ENCODE peak calls at places on chromosomes 13 and 19, in four cellular contexts. U, G, V and E are unnamed samples.

GRCh38 chr19:47623151-47623920 is 14.4 kb downstream of the BICRA start:
- DNase-seq in U (no peak), V (no peak), G (no peak), E (no peak)

GRCh38 chr19:15297416-15298224 is 34.7 kb downstream of the BRD4 start:
- DNase-seq in V (peak), G (peak), U (no peak), E (no peak)

GRCh38 chr13:94886191-94886590 is 173.8 kb upstream of the SOX21 start:
- DNase-seq in U (peak), G (peak), V (no peak), E (no peak)

GRCh38 chr13:33937373-33938087 is 119.6 kb downstream of the RFC3 start:
- DNase-seq in V (no peak), G (no peak), U (no peak), E (no peak)

GRCh38 chr19:29075149-29075548 is 137.8 kb downstream of the UQCRFS1 start:
- DNase-seq in U (no peak), G (no peak), V (no peak), E (no peak)

GRCh38 chr13:84121456-84121855 is 239.2 kb upstream of the SLITRK1 start:
- DNase-seq in U (no peak), V (no peak), G (peak), E (no peak)

GRCh38 chr19:3359850-3360493 is 6.4 kb upstream of the NFIC start:
- DNase-seq in V (peak), G (no peak), U (no peak), E (no peak)

GRCh38 chr13:23645851-23646250 is 75.6 kb downstream of the TNFRSF19 start:
- DNase-seq in G (no peak), V (no peak), U (no peak), E (no peak)

GRCh38 chr19:2431318-2432055 is 4.1 kb upstream of the TIMM13 start:
- DNase-seq in G (no peak), U (no peak), V (no peak), E (no peak)

GRCh38 chr19:47315125-47315821 is 5.6 kb downstream of the C5AR1 start:
- DNase-seq in V (no peak), G (peak), U (peak), E (no peak)

GRCh38 chr19:57276430-57276829 is 3.9 kb upstream of the ZNF460 start:
- DNase-seq in G (no peak), U (no peak), V (no peak), E (no peak)

GRCh38 chr19:57280913-57281425 is 684 bp downstream of the ZNF460 start:
- DNase-seq in U (no peak), V (peak), G (peak), E (no peak)

GRCh38 chr19:57280165-57280912 is at the start of gene ZNF460:
- DNase-seq in U (peak), V (peak), G (peak), E (peak)

GRCh38 chr19:57282011-57282636 is 1.8 kb downstream of the ZNF460 start:
- DNase-seq in G (no peak), U (no peak), V (no peak), E (no peak)

DNA sequence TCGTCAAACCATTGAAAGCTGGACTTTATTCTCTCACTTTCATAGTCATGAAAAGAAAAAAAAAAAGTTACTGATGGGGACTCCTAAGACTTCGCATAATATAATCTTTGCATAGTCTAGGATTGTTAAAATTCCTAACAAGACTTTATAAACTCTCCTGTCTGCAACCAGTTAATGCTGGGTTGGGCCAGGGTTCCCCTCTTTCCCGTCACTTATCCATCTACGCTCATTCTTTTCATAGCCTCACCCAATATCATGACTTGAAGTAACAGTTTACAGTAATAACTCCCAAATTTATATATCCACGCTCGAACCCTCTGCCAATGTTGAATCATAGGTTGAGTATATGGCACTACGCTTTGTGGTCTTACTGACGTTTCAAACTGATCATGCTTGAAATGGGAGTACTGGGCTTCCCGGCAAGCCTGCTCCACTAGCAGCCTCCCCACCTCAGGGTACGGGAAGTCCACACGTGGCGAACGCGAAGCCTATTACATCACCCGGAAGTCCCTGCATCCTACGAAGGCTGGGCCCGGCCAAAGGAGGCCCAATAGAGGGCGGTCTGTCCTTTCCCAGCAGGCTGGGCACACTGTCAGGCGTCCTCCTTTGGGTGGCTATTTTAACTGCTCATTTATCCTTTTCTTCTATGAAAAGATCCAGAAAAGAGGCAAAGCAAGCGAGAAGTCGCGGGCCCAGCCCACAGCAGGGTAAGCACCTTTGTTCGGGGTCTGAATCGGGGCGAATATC is 694 bp upstream of the ZNF460 start:
- DNase-seq in G (peak), U (peak), V (peak), E (peak)
- TF ChIP-seq CTCF in G (peak), U (peak), V (no peak), E (peak)

GRCh38 chr13:110705826-110706569 is at the start of gene CARS2:
- DNase-seq in V (peak), G (peak), U (peak), E (peak)
- TF ChIP-seq CTCF in V (peak), G (no peak), U (no peak), E (peak)

DNA sequence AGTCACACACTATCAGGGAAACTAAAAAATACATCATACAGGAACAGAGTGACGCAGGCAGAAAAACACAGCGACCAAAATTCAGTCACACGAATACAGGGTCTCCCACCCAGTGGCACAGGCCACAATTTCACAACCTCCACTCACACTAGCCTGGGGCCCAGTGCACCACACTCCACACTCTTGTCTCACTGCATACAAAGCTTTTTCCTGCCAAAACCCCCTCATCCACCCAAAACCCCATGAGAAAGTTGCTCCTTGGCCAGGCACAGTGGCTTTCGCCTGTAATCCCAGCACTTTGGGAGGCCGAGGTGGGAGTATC is 1.2 kb downstream of the S1PR5 start:
- DNase-seq in V (peak), G (no peak), U (no peak), E (no peak)
- TF ChIP-seq CTCF in V (no peak), G (no peak), U (no peak), E (no peak)

GRCh38 chr13:41577437-41577836 is 120.1 kb downstream of the RGCC start:
- DNase-seq in U (peak), V (no peak), G (peak), E (no peak)

GRCh38 chr13:41581884-41582547 is 124.7 kb downstream of the RGCC start:
- DNase-seq in V (no peak), G (no peak), U (no peak), E (no peak)

GRCh38 chr13:41579881-41580280 is 122.5 kb downstream of the RGCC start:
- DNase-seq in G (no peak), U (no peak), V (no peak), E (no peak)

GRCh38 chr13:41580345-41580744 is 123.0 kb downstream of the RGCC start:
- DNase-seq in U (no peak), V (no peak), G (no peak), E (no peak)

DNA sequence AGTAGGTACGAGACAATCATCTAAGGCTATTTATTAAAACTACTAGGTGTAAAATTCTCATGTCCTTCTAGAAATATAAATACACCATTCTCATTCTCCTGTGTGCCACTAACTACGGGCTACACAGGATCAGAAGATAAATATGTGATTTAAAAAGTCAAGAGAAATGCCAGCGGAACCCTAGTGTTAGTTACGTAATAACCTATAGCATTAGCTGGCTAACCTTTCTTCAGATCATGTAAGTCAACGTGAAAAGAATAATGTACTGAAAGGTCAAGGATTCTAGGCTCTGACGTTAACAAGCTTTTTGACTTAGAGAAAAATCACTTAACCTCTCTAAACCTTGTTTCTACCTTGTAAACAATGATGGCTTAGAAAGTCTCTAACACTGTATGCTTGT is 121.8 kb downstream of the RGCC start:
- DNase-seq in G (no peak), U (no peak), V (no peak), E (no peak)
- TF ChIP-seq CTCF in G (no peak), U (no peak), V (no peak), E (no peak)

GRCh38 chr13:70104481-70104880 is 3.1 kb upstream of the ATXN8OS start:
- DNase-seq in G (no peak), V (no peak), U (no peak), E (no peak)

GRCh38 chr13:70108276-70108845 is at the start of gene KLHL1:
- DNase-seq in G (no peak), V (no peak), U (no peak), E (no peak)

GRCh38 chr13:70107125-70107497 is 515 bp upstream of the ATXN8OS start:
- DNase-seq in V (no peak), U (no peak), G (no peak), E (no peak)

GRCh38 chr13:70107498-70108271 is at the start of gene ATXN8OS:
- DNase-seq in V (no peak), U (no peak), G (no peak), E (peak)
- TF ChIP-seq CTCF in V (no peak), U (no peak), G (no peak), E (no peak)